ENCODE peak calls at places on chromosomes 16 and 17, in ten cellular contexts. J is cardiac muscle cell; Q is CD8-positive, alpha-beta memory T cell; S is Peyer's patch; O is neuronal stem cell; N is ovary; G is heart left ventricle; D is transverse colon; Y is endodermal cell; F is HCT116. T is an unnamed sample.

GRCh38 chr17:49501496-49501895 is 6.4 kb downstream of the NGFR start:
- DNase-seq in J (no peak), Q (no peak), S (no peak), O (no peak), N (no peak), G (no peak), D (no peak), Y (no peak), F (no peak), T (peak; percentile 47)

GRCh38 chr17:50689251-50689650 is 18.5 kb downstream of the ANKRD40 start:
- DNase-seq in J (no peak), Q (no peak), S (no peak), O (no peak), N (peak; percentile 72), G (no peak), D (no peak), Y (peak; percentile 75), F (no peak), T (no peak)

GRCh38 chr16:49464093-49464492 is 90.5 kb downstream of the C16orf78 start:
- DNase-seq in J (no peak), Q (no peak), S (no peak), O (no peak), N (no peak), G (no peak), D (no peak), Y (peak; percentile 28), F (no peak), T (no peak)

GRCh38 chr17:53150101-53150698 is 672.5 kb upstream of the KIF2B start:
- DNase-seq in J (peak; percentile 33), Q (no peak), S (no peak), O (no peak), N (no peak), G (no peak), D (no peak), Y (peak; percentile 42), F (no peak), T (no peak)

GRCh38 chr17:75832164-75832651 is 12.0 kb downstream of the UNC13D start:
- DNase-seq in J (no peak), Q (peak; percentile 75), S (no peak), O (no peak), N (no peak), G (no peak), D (peak; percentile 57), Y (peak; percentile 70), F (no peak), T (peak; percentile 49)

GRCh38 chr17:177155-177554 is 4.3 kb downstream of the DOC2B start:
- DNase-seq in J (no peak), Q (no peak), S (no peak), O (no peak), N (no peak), G (no peak), D (no peak), Y (no peak), F (no peak), T (no peak)

GRCh38 chr16:1132431-1132830 is 20.5 kb upstream of the CACNA1H start:
- DNase-seq in J (no peak), Q (no peak), S (no peak), O (no peak), N (no peak), G (no peak), D (no peak), Y (no peak), F (no peak), T (no peak)

GRCh38 chr16:4477966-4478365 is 1.8 kb downstream of the HMOX2 start:
- DNase-seq in J (no peak), Q (no peak), S (no peak), O (no peak), N (no peak), G (no peak), D (no peak), Y (peak; percentile 66), F (peak; percentile 45), T (no peak)

GRCh38 chr16:75238132-75238852 is 13.1 kb downstream of the BCAR1 start:
- DNase-seq in J (peak; percentile 90), Q (no peak), S (no peak), O (no peak), N (peak; percentile 94), G (peak; percentile 86), D (peak; percentile 62), Y (no peak), F (no peak), T (peak; percentile 83)

GRCh38 chr16:935684-936083 is 35.1 kb downstream of the LMF1 start:
- DNase-seq in J (no peak), Q (no peak), S (no peak), O (no peak), N (no peak), G (no peak), D (no peak), Y (peak; percentile 29), F (no peak), T (no peak)

GRCh38 chr16:27449434-27450188 is 47.6 kb downstream of the IL21R start:
- DNase-seq in J (no peak), Q (peak; percentile 94), S (no peak), O (no peak), N (no peak), G (peak; percentile 65), D (peak; percentile 59), Y (no peak), F (no peak), T (no peak)

GRCh38 chr16:30787613-30788378 is 791 bp upstream of the ZNF629 start:
- DNase-seq in J (no peak), Q (no peak), S (no peak), O (no peak), N (no peak), G (no peak), D (no peak), Y (peak; percentile 36), F (no peak), T (no peak)

GRCh38 chr17:59754547-59754946 is 47.1 kb downstream of the VMP1 start:
- DNase-seq in J (no peak), Q (no peak), S (no peak), O (no peak), N (no peak), G (no peak), D (no peak), Y (no peak), F (peak; percentile 99), T (no peak)

GRCh38 chr17:48244121-48244711 is 136.7 kb downstream of the SNX11 start:
- DNase-seq in J (no peak), Q (no peak), S (no peak), O (no peak), N (no peak), G (no peak), D (peak; percentile 37), Y (peak; percentile 53), F (peak; percentile 73), T (no peak)

GRCh38 chr16:86496262-86496928 is 13.9 kb upstream of the FOXF1 start:
- DNase-seq in J (no peak), Q (no peak), S (no peak), O (no peak), N (no peak), G (no peak), D (no peak), Y (no peak), F (no peak), T (no peak)

GRCh38 chr16:86495756-86496261 is 14.5 kb upstream of the FOXF1 start:
- DNase-seq in J (no peak), Q (no peak), S (no peak), O (no peak), N (no peak), G (no peak), D (no peak), Y (peak; percentile 76), F (no peak), T (no peak)

GRCh38 chr16:86494039-86494564 is 16.2 kb upstream of the FOXF1 start:
- DNase-seq in J (no peak), Q (no peak), S (no peak), O (no peak), N (no peak), G (no peak), D (no peak), Y (no peak), F (no peak), T (no peak)

GRCh38 chr16:86494565-86495356 is 15.6 kb upstream of the FOXF1 start:
- DNase-seq in J (no peak), Q (no peak), S (no peak), O (no peak), N (no peak), G (no peak), D (no peak), Y (peak; percentile 65), F (no peak), T (no peak)

GRCh38 chr16:86495357-86495701 is 15.0 kb upstream of the FOXF1 start:
- DNase-seq in J (no peak), Q (no peak), S (no peak), O (no peak), N (no peak), G (no peak), D (no peak), Y (no peak), F (no peak), T (no peak)
- H3K4me3 ChIP-seq in J (no peak overlapping the region), Q (no peak overlapping the region), S (no peak overlapping the region), O (no peak overlapping the region), N (no peak overlapping the region), G (no peak overlapping the region), D (peak overlapping the region; percentile 40), Y (no peak overlapping the region), F (no peak overlapping the region), T (no peak overlapping the region)

GRCh38 chr16:35557731-35558130 is 2098.3 kb downstream of the TP53TG3F start:
- DNase-seq in J (no peak), Q (no peak), S (no peak), O (no peak), N (no peak), G (no peak), D (no peak), Y (no peak), F (no peak), T (no peak)
- H3K9me3 ChIP-seq in J (no peaks in the 10 kb centered on the region), Q (no peaks in the 10 kb centered on the region), S (no peaks in the 10 kb centered on the region), O (peaks cover 49% of the 10 kb centered on the region), N (no peaks in the 10 kb centered on the region), G (no peaks in the 10 kb centered on the region), D (no peaks in the 10 kb centered on the region), Y (peaks cover 86% of the 10 kb centered on the region), F (no peaks in the 10 kb centered on the region), T (peaks cover 3% of the 10 kb centered on the region)

GRCh38 chr17:58516644-58517377 is 2.4 kb upstream of the MTMR4 start:
- DNase-seq in J (no peak), Q (no peak), S (peak; percentile 82), O (no peak), N (no peak), G (no peak), D (peak; percentile 69), Y (no peak), F (no peak), T (no peak)
- H3K4me1 ChIP-seq in J (peaks cover 13% of the 10 kb centered on the region), Q (peaks cover 44% of the 10 kb centered on the region), S (peaks cover 11% of the 10 kb centered on the region), O (peaks cover 12% of the 10 kb centered on the region), N (peaks cover 14% of the 10 kb centered on the region), G (peaks cover 62% of the 10 kb centered on the region), D (peaks cover 19% of the 10 kb centered on the region), Y (no peaks in the 10 kb centered on the region), F (peaks cover 41% of the 10 kb centered on the region), T (peaks cover 26% of the 10 kb centered on the region)

DNA sequence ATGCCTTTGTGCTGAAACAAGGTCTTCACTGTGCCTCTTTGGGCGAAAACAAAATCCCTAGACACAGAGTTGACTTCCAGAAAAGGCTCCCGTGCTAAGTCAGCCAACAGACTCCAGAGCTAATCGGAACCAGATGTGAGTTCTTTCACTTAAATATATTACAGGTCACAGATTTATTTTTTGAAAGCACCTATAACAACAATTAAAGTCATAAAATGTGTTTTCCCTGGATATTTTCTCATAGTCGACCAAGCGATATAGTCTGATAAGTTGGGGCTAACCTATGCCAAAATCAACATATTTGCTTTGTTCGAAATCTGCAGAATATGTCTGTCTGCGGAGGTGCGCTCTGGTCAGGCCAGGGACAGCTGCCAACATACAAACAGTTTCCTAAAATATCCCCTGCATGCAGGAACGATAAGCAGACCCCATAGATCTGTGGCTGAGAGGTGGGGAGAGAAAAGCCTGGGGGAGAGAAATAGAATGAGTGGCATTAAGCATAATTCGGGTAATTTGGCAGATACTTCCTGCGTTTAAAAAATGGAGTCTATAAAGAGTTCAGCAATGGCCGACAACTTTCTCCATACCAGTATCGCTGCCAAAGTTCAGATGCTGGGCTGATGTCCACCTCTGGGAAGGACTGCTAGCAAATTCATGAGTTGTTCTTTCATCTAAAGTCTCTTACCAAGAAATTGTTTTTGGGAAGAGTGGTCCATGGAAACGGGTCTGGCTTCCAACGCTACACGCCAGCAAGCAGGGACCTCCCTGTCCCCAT is 50.8 kb upstream of the MYH10 start:
- DNase-seq in J (no peak), Q (no peak), S (no peak), O (no peak), N (no peak), G (no peak), D (no peak), Y (no peak), F (no peak), T (no peak)
- H3K4me3 ChIP-seq in J (no peak overlapping the region), Q (no peak overlapping the region), S (no peak overlapping the region), O (no peak overlapping the region), N (peak overlapping the region; percentile 7), G (no peak overlapping the region), D (no peak overlapping the region), Y (no peak overlapping the region), F (no peak overlapping the region), T (peak overlapping the region; percentile 10)